ENCODE peak calls at places on chromosome 13, in four cellular contexts. X is H1, B is GM12878, K is HepG2. Y is an unnamed sample. For H3K36me3, the result is how much of the 10 kb centered on the place peaks cover.

GRCh38 chr13:25377244-25377962 is 5.6 kb downstream of the ATP8A2 start:
- DNase-seq in X (no peak), B (no peak), K (no peak), Y (no peak)

GRCh38 chr13:30998548-30999140 is 66.2 kb downstream of the TEX26 start:
- DNase-seq in X (no peak), B (no peak), K (no peak), Y (no peak)

GRCh38 chr13:54078271-54078670 is 1049.7 kb downstream of the OLFM4 start:
- DNase-seq in X (no peak), B (no peak), K (no peak), Y (no peak)

GRCh38 chr13:36453518-36453917 is 21.2 kb downstream of the CCNA1 start:
- DNase-seq in X (no peak), B (no peak), K (no peak), Y (no peak)

GRCh38 chr13:26721251-26721939 is 39.2 kb downstream of the GPR12 start:
- DNase-seq in X (no peak), B (no peak), K (no peak), Y (no peak)

GRCh38 chr13:36174923-36175322 is 39.4 kb downstream of the SOHLH2 start:
- DNase-seq in X (no peak), B (no peak), K (no peak), Y (no peak)

GRCh38 chr13:102195566-102196462 is 206.0 kb downstream of the FGF14 start:
- DNase-seq in X (no peak), B (no peak), K (no peak), Y (no peak)

GRCh38 chr13:72652681-72653080 is 74.7 kb downstream of the MZT1 start:
- DNase-seq in X (no peak), B (no peak), K (no peak), Y (no peak)

GRCh38 chr13:73767191-73767741 is 366.9 kb downstream of the KLF12 start:
- DNase-seq in X (no peak), B (no peak), K (peak), Y (peak)

GRCh38 chr13:20363604-20364003 is 131.5 kb upstream of the GJB6 start:
- DNase-seq in X (no peak), B (no peak), K (no peak), Y (no peak)

GRCh38 chr13:111862836-111863815 is 203.8 kb upstream of the SOX1 start:
- DNase-seq in X (peak), B (no peak), K (no peak), Y (no peak)

GRCh38 chr13:39612023-39612637 is 9.1 kb upstream of the LHFPL6 start:
- DNase-seq in X (peak), B (no peak), K (peak), Y (peak)

GRCh38 chr13:106156468-106156867 is 379.0 kb downstream of the EFNB2 start:
- DNase-seq in X (no peak), B (no peak), K (no peak), Y (no peak)

GRCh38 chr13:75016225-75016624 is 465.7 kb downstream of the TBC1D4 start:
- DNase-seq in X (no peak), B (no peak), K (no peak), Y (no peak)

GRCh38 chr13:113162783-113163685 is 4.6 kb downstream of the PROZ start:
- DNase-seq in X (no peak), B (no peak), K (no peak), Y (no peak)

GRCh38 chr13:48626077-48626449 is 27.7 kb upstream of the CYSLTR2 start:
- DNase-seq in X (no peak), B (no peak), K (peak), Y (no peak)

GRCh38 chr13:113947321-113948033 is 26.4 kb downstream of the C13orf46 start:
- DNase-seq in X (no peak), B (no peak), K (no peak), Y (no peak)

GRCh38 chr13:80499536-80500280 is 158.8 kb upstream of the SPRY2 start:
- DNase-seq in X (no peak), B (no peak), K (no peak), Y (no peak)

GRCh38 chr13:25421602-25422001 is 49.8 kb downstream of the ATP8A2 start:
- DNase-seq in X (no peak), B (no peak), K (peak), Y (no peak)

GRCh38 chr13:35840991-35841604 is 290.1 kb downstream of the DCLK1 start:
- DNase-seq in X (no peak), B (no peak), K (no peak), Y (no peak)

GRCh38 chr13:66875264-66875663 is 354.9 kb downstream of the PCDH9 start:
- DNase-seq in X (no peak), B (no peak), K (no peak), Y (no peak)

GRCh38 chr13:66069570-66069969 is 1160.6 kb downstream of the PCDH9 start:
- DNase-seq in X (no peak), B (no peak), K (no peak), Y (no peak)

GRCh38 chr13:21227917-21228316 is 51.5 kb downstream of the MRPL57 start:
- DNase-seq in X (no peak), B (no peak), K (peak), Y (no peak)

GRCh38 chr13:31114641-31115040 is 47.1 kb downstream of the HSPH1 start:
- DNase-seq in X (no peak), B (no peak), K (no peak), Y (no peak)

GRCh38 chr13:106612688-106613087 is 44.8 kb upstream of the ARGLU1 start:
- DNase-seq in X (no peak), B (no peak), K (no peak), Y (no peak)

GRCh38 chr13:46665630-46666482 is 112.9 kb downstream of the LRCH1 start:
- DNase-seq in X (no peak), B (no peak), K (peak), Y (no peak)

GRCh38 chr13:80224468-80224867 is 116.5 kb downstream of the SPRY2 start:
- DNase-seq in X (no peak), B (no peak), K (no peak), Y (no peak)

GRCh38 chr13:32429406-32429909 is 1.5 kb upstream of the N4BP2L1 start:
- DNase-seq in X (no peak), B (no peak), K (no peak), Y (no peak)

GRCh38 chr13:109897988-109898623 is 111.7 kb upstream of the IRS2 start:
- DNase-seq in X (no peak), B (no peak), K (no peak), Y (no peak)
- TF ChIP-seq YY1 in X (no peak), B (no peak), K (no peak), Y (no peak)

GRCh38 chr13:33722216-33722900 is 95.6 kb upstream of the RFC3 start:
- DNase-seq in X (no peak), B (no peak), K (no peak), Y (no peak)

GRCh38 chr13:33725340-33725739 is 92.6 kb upstream of the RFC3 start:
- DNase-seq in X (no peak), B (no peak), K (no peak), Y (no peak)

GRCh38 chr13:33723365-33723764 is 94.6 kb upstream of the RFC3 start:
- DNase-seq in X (no peak), B (no peak), K (peak), Y (no peak)

GRCh38 chr13:33721719-33722118 is 96.2 kb upstream of the RFC3 start:
- DNase-seq in X (no peak), B (no peak), K (no peak), Y (no peak)

DNA sequence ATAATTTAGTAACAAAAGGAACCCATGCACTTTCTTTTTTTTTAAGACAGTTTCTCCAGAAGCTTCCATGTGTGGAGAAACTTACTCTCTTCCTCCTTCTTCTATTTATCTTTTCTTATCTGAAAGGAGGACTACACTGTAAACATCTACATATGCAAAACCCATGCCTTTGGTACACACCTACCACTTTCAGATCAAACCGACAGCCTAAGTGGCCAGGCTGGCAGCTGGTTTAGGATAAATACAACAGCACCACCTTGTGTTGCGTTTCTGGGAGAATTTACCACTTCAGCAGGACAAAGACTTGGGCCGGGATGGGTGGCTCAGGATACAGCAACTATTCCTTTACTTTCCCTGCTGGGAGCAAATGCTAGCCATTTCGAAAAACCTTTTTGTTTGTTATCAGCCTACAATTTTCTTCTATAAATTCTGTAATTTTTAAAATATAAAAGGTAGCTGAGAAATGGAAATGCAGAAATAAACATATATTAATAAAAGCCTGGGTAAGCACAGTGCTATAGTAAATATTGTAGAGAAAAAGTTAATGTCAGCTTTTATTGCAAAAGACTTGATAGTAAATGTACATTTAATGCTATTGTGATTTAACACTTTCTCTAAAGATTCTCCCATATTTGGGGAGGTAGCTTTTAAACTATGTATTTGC is 94.0 kb upstream of the RFC3 start:
- DNase-seq in X (peak), B (peak), K (peak), Y (peak)
- TF ChIP-seq SUZ12 in X (no peak), B (no peak), K (no peak), Y (no peak)

GRCh38 chr13:42270160-42270856 is 1.6 kb upstream of the AKAP11 start:
- DNase-seq in X (no peak), B (no peak), K (no peak), Y (no peak)
- H3K36me3 ChIP-seq in X (under half), B (under half), K (under half), Y (under half)

GRCh38 chr13:45055902-45056648 is 64.2 kb upstream of the GTF2F2 start:
- DNase-seq in X (no peak), B (no peak), K (no peak), Y (peak)
- TF ChIP-seq YY1 in X (no peak), B (no peak), K (no peak), Y (no peak)

GRCh38 chr13:42002066-42002465 is 41.2 kb upstream of the VWA8 start:
- DNase-seq in X (no peak), B (no peak), K (no peak), Y (no peak)

GRCh38 chr13:42011601-42012401 is 36.6 kb upstream of the DGKH start:
- DNase-seq in X (no peak), B (no peak), K (no peak), Y (no peak)

GRCh38 chr13:42009057-42009456 is 39.4 kb upstream of the DGKH start:
- DNase-seq in X (no peak), B (no peak), K (no peak), Y (no peak)

GRCh38 chr13:42007844-42008243 is 40.6 kb upstream of the DGKH start:
- DNase-seq in X (no peak), B (no peak), K (no peak), Y (no peak)
- TF ChIP-seq SUZ12 in X (no peak), B (no peak), K (no peak), Y (no peak)

GRCh38 chr13:40971321-40971720 is 47.8 kb downstream of the ELF1 start:
- DNase-seq in X (no peak), B (no peak), K (no peak), Y (no peak)
- H3K36me3 ChIP-seq in X (under half), B (under half), K (under half), Y (under half)

DNA sequence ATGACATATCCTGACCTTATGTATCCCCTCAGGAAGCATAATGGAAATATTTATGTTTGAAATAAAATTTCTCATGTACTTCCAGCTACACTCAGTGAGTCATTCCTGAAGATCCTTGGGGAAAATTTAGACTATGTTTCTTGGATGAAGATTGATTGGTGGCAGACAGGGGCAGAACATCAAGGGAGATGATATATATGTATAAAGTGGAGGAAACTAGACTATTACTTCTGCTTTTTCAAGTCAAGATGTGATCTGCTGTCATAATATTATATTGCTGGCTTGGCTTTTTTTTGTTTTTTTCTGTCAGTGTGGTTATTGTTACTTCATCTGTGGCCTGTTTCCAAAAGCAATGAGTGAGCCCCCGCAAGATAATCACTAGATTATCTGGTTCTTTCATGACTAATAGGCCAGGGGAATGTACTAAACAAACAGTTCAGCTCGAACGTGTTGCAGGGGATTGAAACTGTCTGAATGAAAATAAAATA is 87.2 kb upstream of the TNFSF11 start:
- DNase-seq in X (no peak), B (no peak), K (no peak), Y (no peak)
- TF ChIP-seq YY1 in X (no peak), B (no peak), K (no peak), Y (no peak)

GRCh38 chr13:52974711-52975110 is 53.9 kb upstream of the OLFM4 start:
- DNase-seq in X (no peak), B (no peak), K (no peak), Y (no peak)

GRCh38 chr13:52980695-52981094 is 47.9 kb upstream of the OLFM4 start:
- DNase-seq in X (no peak), B (no peak), K (no peak), Y (no peak)

GRCh38 chr13:52978989-52979388 is 49.6 kb upstream of the OLFM4 start:
- DNase-seq in X (no peak), B (no peak), K (no peak), Y (no peak)

DNA sequence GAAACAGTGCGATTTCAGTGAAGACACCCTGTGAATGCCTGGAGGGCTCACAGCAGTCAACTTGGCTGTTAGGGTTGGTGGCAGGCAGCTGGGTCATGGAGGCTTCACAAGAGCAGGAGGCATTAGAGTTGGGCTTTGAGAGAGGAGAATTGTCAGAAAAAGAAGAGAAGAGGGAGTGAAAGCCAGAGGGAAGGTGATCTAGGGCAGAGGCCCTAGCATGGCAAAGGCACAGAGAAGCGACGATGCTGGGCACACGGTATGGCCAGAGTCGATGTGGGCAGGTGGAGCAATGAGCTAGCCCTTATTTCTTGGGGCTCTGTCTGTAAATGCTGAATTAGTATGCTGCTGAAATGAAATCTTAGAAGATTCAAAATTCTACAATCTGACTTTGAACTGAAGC is 52.6 kb upstream of the OLFM4 start:
- DNase-seq in X (no peak), B (no peak), K (no peak), Y (no peak)
- TF ChIP-seq SUZ12 in X (no peak), B (no peak), K (no peak), Y (no peak)

GRCh38 chr13:110333837-110334236 is 26.8 kb downstream of the COL4A2 start:
- DNase-seq in X (no peak), B (no peak), K (no peak), Y (no peak)
- H3K36me3 ChIP-seq in X (under half), B (under half), K (under half), Y (under half)

Y was measured in NT2/D1.